ENCODE peak calls at places on chromosome 1, in five cellular contexts. P, J, V, X and D are unnamed samples.

GRCh38 chr1:22792396-22793171 is 81.9 kb downstream of the EPHB2 start:
- DNase-seq in J (no peak), P (no peak), X (no peak), V (no peak), D (no peak)

GRCh38 chr1:39128959-39129358 is 75.5 kb upstream of the MACF1 start:
- DNase-seq in V (no peak), J (no peak), X (no peak), P (no peak), D (no peak)

GRCh38 chr1:110538082-110538481 is 19.1 kb upstream of the KCNA10 start:
- DNase-seq in J (no peak), P (no peak), X (no peak), V (no peak), D (no peak)

GRCh38 chr1:43912607-43913006 is 21.0 kb upstream of the ARTN start:
- DNase-seq in V (peak), X (no peak), P (no peak), J (peak), D (peak)

GRCh38 chr1:220113136-220113695 is 19.3 kb downstream of the IARS2 start:
- DNase-seq in P (no peak), J (peak), V (peak), X (no peak), D (peak)

GRCh38 chr1:218394416-218394815 is 49.3 kb downstream of the TGFB2 start:
- DNase-seq in X (no peak), V (no peak), P (no peak), J (peak), D (peak)

GRCh38 chr1:91621360-91621759 is 120.7 kb downstream of the CDC7 start:
- DNase-seq in P (no peak), J (no peak), X (no peak), V (no peak), D (no peak)

GRCh38 chr1:183191833-183192232 is 5.8 kb downstream of the LAMC2 start:
- DNase-seq in P (peak), V (peak), X (no peak), J (peak), D (peak)

GRCh38 chr1:204841798-204842197 is 28.9 kb upstream of the NFASC start:
- DNase-seq in X (no peak), J (no peak), V (no peak), P (no peak), D (no peak)

GRCh38 chr1:236845830-236846229 is 50.7 kb downstream of the MTR start:
- DNase-seq in V (no peak), P (no peak), J (no peak), X (no peak), D (no peak)

GRCh38 chr1:92817986-92818764 is 13.7 kb upstream of the RPL5 start:
- DNase-seq in X (no peak), V (peak), P (no peak), J (no peak), D (peak)

GRCh38 chr1:109347511-109347910 is 40.7 kb upstream of the MYBPHL start:
- DNase-seq in V (no peak), X (no peak), J (no peak), P (no peak), D (no peak)

GRCh38 chr1:83593073-83593472 is 405.9 kb downstream of the TTLL7 start:
- DNase-seq in J (no peak), P (no peak), V (no peak), X (no peak), D (no peak)

GRCh38 chr1:244092293-244093264 is 41.5 kb downstream of the ZBTB18 start:
- DNase-seq in V (no peak), X (no peak), J (peak), P (peak), D (peak)

GRCh38 chr1:64839270-64839669 is 94.4 kb downstream of the RAVER2 start:
- DNase-seq in V (no peak), P (no peak), J (no peak), X (no peak), D (no peak)

GRCh38 chr1:118013938-118014337 is 84.4 kb downstream of the WDR3 start:
- DNase-seq in J (no peak), X (no peak), V (no peak), P (no peak), D (no peak)

GRCh38 chr1:9180077-9180819 is 51.3 kb upstream of the GPR157 start:
- DNase-seq in V (no peak), X (no peak), J (no peak), P (no peak), D (no peak)

GRCh38 chr1:110150330-110151174 is at the start of gene SLC6A17:
- DNase-seq in J (peak), V (peak), P (no peak), X (no peak), D (peak)

GRCh38 chr1:47568763-47569162 is 130.9 kb downstream of the FOXD2 start:
- DNase-seq in X (peak), P (no peak), J (no peak), V (no peak), D (no peak)

GRCh38 chr1:3226664-3227371 is 157.8 kb downstream of the PRDM16 start:
- DNase-seq in V (no peak), X (no peak), J (no peak), P (no peak), D (no peak)

GRCh38 chr1:235642021-235642942 is 7.3 kb downstream of the GNG4 start:
- DNase-seq in V (peak), X (no peak), J (peak), P (peak), D (no peak)

GRCh38 chr1:169487153-169487552 is 1.4 kb upstream of the SLC19A2 start:
- DNase-seq in P (no peak), X (no peak), V (no peak), J (no peak), D (no peak)

GRCh38 chr1:29513357-29513756 is 277.0 kb downstream of the PTPRU start:
- DNase-seq in J (peak), V (peak), P (peak), X (no peak), D (peak)

GRCh38 chr1:101697057-101697456 is 299.7 kb downstream of the OLFM3 start:
- DNase-seq in V (peak), X (no peak), J (no peak), P (no peak), D (no peak)

GRCh38 chr1:183025782-183026774 is 2.9 kb downstream of the LAMC1 start:
- DNase-seq in J (peak), V (peak), P (no peak), X (no peak), D (peak)

GRCh38 chr1:3065797-3066196 is 3.2 kb upstream of the PRDM16 start:
- DNase-seq in V (no peak), X (no peak), J (no peak), P (no peak), D (no peak)

GRCh38 chr1:182119631-182120030 is 58.1 kb upstream of the ZNF648 start:
- DNase-seq in J (no peak), P (no peak), X (no peak), V (no peak), D (no peak)

GRCh38 chr1:238232036-238232744 is 341.5 kb upstream of the ZP4 start:
- DNase-seq in X (no peak), P (no peak), J (no peak), V (no peak), D (no peak)

GRCh38 chr1:9437931-9438330 is 101.3 kb upstream of the SLC25A33 start:
- DNase-seq in J (peak), P (no peak), V (peak), X (peak), D (peak)

GRCh38 chr1:7153464-7153863 is 368.2 kb downstream of the CAMTA1 start:
- DNase-seq in P (no peak), X (no peak), J (no peak), V (no peak), D (no peak)

GRCh38 chr1:80250573-80251168 is 1244.1 kb upstream of the ADGRL4 start:
- DNase-seq in P (no peak), X (no peak), J (no peak), V (peak), D (no peak)

GRCh38 chr1:83901547-83902155 is 97.3 kb downstream of the TTLL7 start:
- DNase-seq in X (no peak), V (peak), J (peak), P (peak), D (peak)

GRCh38 chr1:201754353-201754752 is 74.6 kb upstream of the IPO9 start:
- DNase-seq in X (no peak), P (no peak), J (no peak), V (no peak), D (peak)

GRCh38 chr1:109764561-109765482 is 1.1 kb upstream of the EPS8L3 start:
- DNase-seq in P (no peak), J (no peak), X (peak), V (no peak), D (no peak)

GRCh38 chr1:47963568-47963973 is 33.6 kb downstream of the TRABD2B start:
- DNase-seq in J (no peak), P (no peak), V (peak), X (peak), D (no peak)

GRCh38 chr1:149917590-149918144 is at the start of gene SV2A:
- DNase-seq in X (no peak), P (no peak), J (peak), V (peak), D (peak)

GRCh38 chr1:205793959-205794730 is 18.9 kb downstream of the SLC41A1 start:
- DNase-seq in J (no peak), X (no peak), P (no peak), V (no peak), D (no peak)

GRCh38 chr1:55589656-55590297 is 374.6 kb upstream of the USP24 start:
- DNase-seq in X (no peak), P (no peak), V (peak), J (peak), D (peak)

GRCh38 chr1:74083128-74083527 is 114.8 kb downstream of the LRRIQ3 start:
- DNase-seq in P (no peak), X (no peak), J (no peak), V (no peak), D (no peak)
- H3K4me3 ChIP-seq in P (no peak), X (no peak), J (no peak), V (no peak), D (no peak)

DNA sequence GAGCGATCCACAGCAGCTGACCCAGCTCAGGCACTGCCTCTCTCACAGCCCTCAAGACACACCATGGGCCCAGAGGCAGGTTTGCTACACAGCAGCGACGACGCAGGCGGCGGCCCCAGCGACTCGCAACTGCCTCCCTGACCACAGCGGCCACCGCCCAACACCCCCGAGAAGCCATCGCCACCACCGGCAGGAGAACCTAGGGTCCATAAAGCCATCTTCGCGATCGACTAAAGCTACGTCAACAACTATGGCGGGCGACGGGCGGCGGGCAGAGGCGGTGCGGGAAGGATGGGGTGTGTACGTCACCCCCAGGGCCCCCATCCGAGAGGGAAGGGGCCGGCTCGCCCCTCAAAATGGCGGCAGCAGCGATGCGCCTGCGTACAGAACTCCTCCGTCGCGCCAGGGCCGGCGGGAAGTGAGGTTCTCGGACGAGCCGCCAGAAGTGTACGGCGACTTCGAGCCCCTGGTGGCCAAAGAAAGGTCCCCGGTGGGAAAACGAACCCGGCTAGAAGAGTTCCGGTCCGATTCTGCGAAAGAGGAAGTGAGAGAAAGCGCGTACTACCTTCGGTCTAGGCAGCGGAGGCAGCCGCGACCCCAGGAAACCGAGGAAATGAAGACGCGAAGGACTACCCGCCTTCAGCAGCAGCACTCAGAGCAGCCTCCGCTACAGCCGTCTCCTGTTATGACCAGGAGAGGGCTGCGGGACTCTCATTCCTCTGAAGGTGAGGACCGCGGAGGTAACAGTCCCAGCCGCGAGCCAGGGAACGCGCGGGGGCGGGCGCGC is at the start of gene TOR1AIP1:
- DNase-seq in P (peak), J (peak), V (peak), X (peak), D (peak)
- TF ChIP-seq CTCF in P (peak), J (peak), V (peak), X (peak), D (peak)

DNA sequence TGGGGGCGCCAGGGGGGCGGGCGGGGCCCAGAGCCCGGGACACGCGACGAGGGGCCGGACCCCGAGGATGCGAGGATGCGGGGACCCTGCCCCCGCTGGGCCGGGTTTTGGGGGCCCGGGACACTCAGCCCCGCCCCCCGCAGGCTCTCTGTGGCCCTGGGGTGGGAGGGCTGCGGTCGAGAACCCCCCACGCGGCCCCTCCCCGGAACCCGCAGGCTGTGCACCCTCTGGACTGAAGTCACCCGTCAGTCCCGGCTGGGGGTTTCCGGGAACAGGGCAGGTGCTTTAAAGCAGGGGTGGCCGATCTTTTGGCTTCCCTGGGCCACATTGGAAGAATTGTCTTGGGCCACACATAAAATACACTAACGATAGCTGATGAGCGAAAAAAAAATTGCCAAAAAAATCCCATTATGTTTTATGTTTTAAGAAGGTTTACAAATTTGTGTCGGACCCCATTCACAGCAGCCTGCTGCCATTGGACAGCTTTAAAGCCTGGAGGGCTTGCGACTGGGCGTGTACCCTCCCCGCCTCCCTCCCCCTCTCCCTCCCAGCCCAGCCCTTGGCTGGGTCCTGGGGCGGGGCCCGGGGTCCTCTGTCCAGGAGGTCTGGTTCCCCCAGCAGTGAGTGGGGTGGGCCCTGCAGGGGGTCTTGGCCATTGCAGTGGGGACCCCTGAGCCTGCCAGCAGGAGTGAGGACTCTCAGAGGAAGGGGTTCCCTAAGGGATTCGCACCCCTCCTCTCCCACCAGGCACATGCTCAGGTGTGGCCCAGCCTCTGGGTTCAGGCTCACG is 21.6 kb upstream of the C1orf159 start:
- DNase-seq in P (no peak), J (no peak), X (no peak), V (no peak), D (no peak)
- H3K4me3 ChIP-seq in P (no peak), J (no peak), X (peak), V (no peak), D (no peak)

GRCh38 chr1:67484492-67484891 is 54.3 kb upstream of the SERBP1 start:
- DNase-seq in X (no peak), V (peak), P (no peak), J (peak), D (no peak)

GRCh38 chr1:67493148-67493547 is 62.9 kb upstream of the SERBP1 start:
- DNase-seq in V (no peak), J (no peak), X (no peak), P (no peak), D (no peak)

GRCh38 chr1:67491280-67491679 is 61.1 kb upstream of the SERBP1 start:
- DNase-seq in X (no peak), V (no peak), J (no peak), P (no peak), D (no peak)

GRCh38 chr1:67485046-67485811 is 55.0 kb upstream of the SERBP1 start:
- DNase-seq in X (no peak), V (no peak), P (no peak), J (peak), D (no peak)

GRCh38 chr1:67489643-67490042 is 59.4 kb upstream of the SERBP1 start:
- DNase-seq in X (no peak), V (peak), P (no peak), J (peak), D (peak)
- TF ChIP-seq CTCF in X (no peak), V (peak), P (no peak), J (peak), D (peak)

GRCh38 chr1:18175530-18176377 is 68.2 kb downstream of the IGSF21 start:
- DNase-seq in P (no peak), V (no peak), J (no peak), X (no peak), D (no peak)
- H3K4me3 ChIP-seq in P (no peak), V (no peak), J (no peak), X (no peak), D (no peak)

DNA sequence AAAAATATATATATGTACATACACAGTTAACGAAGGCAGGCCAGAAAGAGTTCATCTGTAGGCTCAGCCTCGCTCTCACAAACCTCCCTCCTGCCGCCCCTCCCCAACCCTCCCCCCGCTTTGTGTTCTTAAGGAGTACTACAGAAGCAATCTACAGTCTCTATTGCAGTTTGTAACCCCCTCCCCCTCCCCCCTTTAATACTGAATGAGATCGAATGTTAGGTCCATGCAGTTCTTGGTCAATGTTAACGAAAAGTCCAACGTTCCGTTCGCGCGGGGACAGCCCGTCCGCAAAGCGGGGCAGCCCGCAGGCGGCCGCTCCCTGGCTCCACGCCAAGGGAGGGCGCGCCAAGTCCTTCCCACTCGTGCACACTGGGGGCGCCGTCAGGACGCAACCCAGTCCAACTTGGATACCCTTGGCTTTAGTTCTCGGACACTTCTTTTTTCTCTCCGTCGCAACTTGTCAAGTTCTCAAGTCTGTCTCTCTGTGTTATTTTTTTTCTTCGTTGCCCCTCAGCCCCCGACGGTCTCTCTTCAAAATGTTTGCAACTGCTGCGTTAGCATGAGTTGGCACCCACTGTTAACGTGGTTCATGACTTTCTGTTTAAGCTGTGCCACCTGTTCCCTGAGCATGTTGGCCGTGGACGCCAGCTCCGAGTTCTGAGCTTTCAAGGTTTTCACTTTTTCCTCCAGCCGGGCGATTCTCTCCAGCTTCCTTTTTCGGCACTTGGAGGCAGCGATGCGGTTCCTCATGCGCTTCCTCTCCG is 2.1 kb downstream of the JUN start:
- DNase-seq in P (no peak), V (peak), J (peak), X (peak), D (peak)
- TF ChIP-seq CTCF in P (peak), V (peak), J (peak), X (peak), D (peak)